ENCODE peak calls at places on chromosome 5, in ten cellular contexts. D is NCI-H1694, Y is activated gamma-delta T cell treated with Interleukin-2 at 50 U/mL for 16 hours, L is bronchial epithelial cell, P is B cell, B is left ventricle myocardium inferior, X is BJ, N is left colon, I is kidney tubule cell, Q is activated T-cell treated with anti-CD3 and anti-CD28 coated beads for 1 hour. O is an unnamed sample.

GRCh38 chr5:139652788-139653241 is 4.7 kb downstream of the CXXC5 start:
- DNase-seq in D (no peak), Y (no peak), L (no peak), P (no peak), B (peak; percentile 14), X (no peak), N (no peak), I (peak; percentile 45), Q (no peak), O (no peak)

GRCh38 chr5:125357660-125358059 is 611.2 kb upstream of the ZNF608 start:
- DNase-seq in D (no peak), Y (no peak), L (peak; percentile 44), P (no peak), B (no peak), X (no peak), N (no peak), I (peak; percentile 39), Q (no peak), O (no peak)

GRCh38 chr5:103424008-103424407 is 138.6 kb downstream of the NUDT12 start:
- DNase-seq in D (no peak), Y (no peak), L (no peak), P (no peak), B (no peak), X (no peak), N (no peak), I (peak; percentile 64), Q (no peak), O (no peak)

GRCh38 chr5:54621048-54621447 is 103.5 kb downstream of the SNX18 start:
- DNase-seq in D (no peak), Y (no peak), L (peak; percentile 70), P (no peak), B (no peak), X (no peak), N (no peak), I (peak; percentile 53), Q (no peak), O (no peak)

GRCh38 chr5:119270955-119271757 is 84.7 kb upstream of the TNFAIP8 start:
- DNase-seq in D (no peak), Y (no peak), L (no peak), P (no peak), B (no peak), X (no peak), N (no peak), I (no peak), Q (no peak), O (no peak)

GRCh38 chr5:143213851-143214363 is 189.6 kb downstream of the NR3C1 start:
- DNase-seq in D (no peak), Y (no peak), L (no peak), P (no peak), B (no peak), X (no peak), N (no peak), I (no peak), Q (no peak), O (no peak)

GRCh38 chr5:169458269-169458668 is 125.3 kb upstream of the SPDL1 start:
- DNase-seq in D (no peak), Y (no peak), L (no peak), P (no peak), B (no peak), X (no peak), N (no peak), I (no peak), Q (no peak), O (no peak)

GRCh38 chr5:96703985-96704384 is 41.8 kb downstream of the CAST start:
- DNase-seq in D (no peak), Y (no peak), L (no peak), P (no peak), B (no peak), X (no peak), N (no peak), I (peak; percentile 22), Q (no peak), O (no peak)

GRCh38 chr5:174323878-174324281 is 278.4 kb downstream of the NSG2 start:
- DNase-seq in D (no peak), Y (no peak), L (peak; percentile 48), P (no peak), B (no peak), X (no peak), N (no peak), I (peak; percentile 80), Q (no peak), O (peak; percentile 6)

GRCh38 chr5:76479973-76480667 is 77.0 kb downstream of the IQGAP2 start:
- DNase-seq in D (no peak), Y (no peak), L (no peak), P (no peak), B (no peak), X (no peak), N (peak; percentile 81), I (no peak), Q (no peak), O (no peak)

GRCh38 chr5:79890871-79891249 is 100.2 kb downstream of the MTX3 start:
- DNase-seq in D (no peak), Y (no peak), L (no peak), P (no peak), B (no peak), X (no peak), N (no peak), I (no peak), Q (no peak), O (no peak)

GRCh38 chr5:160479926-160480325 is 58.3 kb downstream of the PTTG1 start:
- DNase-seq in D (no peak), Y (no peak), L (peak; percentile 67), P (no peak), B (no peak), X (peak; percentile 46), N (no peak), I (peak; percentile 86), Q (no peak), O (no peak)

GRCh38 chr5:157860898-157861894 is 2.3 kb upstream of the CLINT1 start:
- DNase-seq in D (no peak), Y (no peak), L (no peak), P (no peak), B (no peak), X (no peak), N (peak; percentile 38), I (no peak), Q (no peak), O (peak; percentile 30)

GRCh38 chr5:84688566-84688965 is 303.9 kb upstream of the EDIL3 start:
- DNase-seq in D (peak; percentile 82), Y (no peak), L (peak; percentile 78), P (no peak), B (no peak), X (peak; percentile 35), N (no peak), I (no peak), Q (no peak), O (no peak)

GRCh38 chr5:66967102-66967501 is 229.5 kb downstream of the CD180 start:
- DNase-seq in D (no peak), Y (no peak), L (no peak), P (no peak), B (no peak), X (no peak), N (no peak), I (no peak), Q (no peak), O (no peak)

GRCh38 chr5:112210430-112211005 is 208.6 kb downstream of the EPB41L4A start:
- DNase-seq in D (peak; percentile 1), Y (no peak), L (peak; percentile 46), P (no peak), B (no peak), X (no peak), N (peak; percentile 33), I (peak; percentile 49), Q (no peak), O (no peak)

GRCh38 chr5:38069360-38069759 is 189.0 kb upstream of the EGFLAM start:
- DNase-seq in D (no peak), Y (no peak), L (peak; percentile 40), P (no peak), B (no peak), X (no peak), N (no peak), I (peak; percentile 68), Q (no peak), O (no peak)

GRCh38 chr5:112697833-112698232 is 39.9 kb upstream of the APC start:
- DNase-seq in D (no peak), Y (no peak), L (no peak), P (no peak), B (no peak), X (no peak), N (no peak), I (no peak), Q (no peak), O (no peak)

GRCh38 chr5:65062684-65063083 is 294.0 kb downstream of the CWC27 start:
- DNase-seq in D (no peak), Y (no peak), L (peak; percentile 96), P (no peak), B (no peak), X (peak; percentile 68), N (no peak), I (peak; percentile 78), Q (no peak), O (no peak)

GRCh38 chr5:91850031-91850430 is 466.9 kb upstream of the ARRDC3 start:
- DNase-seq in D (no peak), Y (no peak), L (peak; percentile 2), P (no peak), B (no peak), X (no peak), N (no peak), I (peak; percentile 9), Q (no peak), O (no peak)

O was measured in T-helper 2 cell treated with Interferon-gamma antibody and Interleukin-4, amounts not matched to agents 5 μg/mL and 100 μg/mL, for 36 hours.